ENCODE peak calls at places on chromosome 22, in four cellular contexts. J, C, N and B are unnamed samples. For H3K36me3, the result is how much of the 10 kb centered on the place peaks cover.

GRCh38 chr22:26942301-26942927 is 285.0 kb downstream of the MIAT start:
- DNase-seq in C (peak), J (no peak), N (peak), B (peak)

GRCh38 chr22:44067033-44067432 is 42.9 kb downstream of the PARVB start:
- DNase-seq in C (no peak), J (no peak), N (no peak), B (no peak)

GRCh38 chr22:19636696-19637355 is 77.5 kb upstream of the SEPTIN5 start:
- DNase-seq in N (peak), J (no peak), C (no peak), B (no peak)

GRCh38 chr22:33116846-33117547 is 58.8 kb upstream of the SYN3 start:
- DNase-seq in J (no peak), N (no peak), C (no peak), B (peak)

GRCh38 chr22:44536411-44536810 is 38.4 kb upstream of the RTL6 start:
- DNase-seq in N (no peak), J (no peak), C (no peak), B (no peak)

GRCh38 chr22:20022231-20023069 is 1.5 kb downstream of the TANGO2 start:
- DNase-seq in C (no peak), J (no peak), N (no peak), B (no peak)

GRCh38 chr22:35034963-35035362 is 31.0 kb upstream of the ISX start:
- DNase-seq in N (no peak), J (no peak), C (no peak), B (no peak)

GRCh38 chr22:17266261-17266971 is 47.2 kb upstream of the ADA2 start:
- DNase-seq in N (no peak), J (no peak), C (peak), B (no peak)

GRCh38 chr22:39471421-39472141 is 14.8 kb downstream of the MGAT3 start:
- DNase-seq in C (peak), J (peak), N (no peak), B (peak)

GRCh38 chr22:50500452-50500851 is 7.0 kb downstream of the LMF2 start:
- DNase-seq in N (no peak), J (no peak), C (no peak), B (no peak)

GRCh38 chr22:33891455-33891854 is 28.8 kb downstream of the LARGE1 start:
- DNase-seq in C (no peak), J (no peak), N (no peak), B (no peak)

GRCh38 chr22:39313258-39314001 is 6.0 kb downstream of the RPL3 start:
- DNase-seq in J (no peak), C (no peak), N (no peak), B (no peak)

GRCh38 chr22:19810381-19811141 is 44.1 kb downstream of the GNB1L start:
- DNase-seq in N (peak), C (peak), J (no peak), B (peak)

GRCh38 chr22:42834177-42834949 is 22.7 kb downstream of the ARFGAP3 start:
- DNase-seq in J (no peak), N (no peak), C (no peak), B (no peak)
- H3K36me3 ChIP-seq in J (under half), N (under half), C (under half), B (half or more)

DNA sequence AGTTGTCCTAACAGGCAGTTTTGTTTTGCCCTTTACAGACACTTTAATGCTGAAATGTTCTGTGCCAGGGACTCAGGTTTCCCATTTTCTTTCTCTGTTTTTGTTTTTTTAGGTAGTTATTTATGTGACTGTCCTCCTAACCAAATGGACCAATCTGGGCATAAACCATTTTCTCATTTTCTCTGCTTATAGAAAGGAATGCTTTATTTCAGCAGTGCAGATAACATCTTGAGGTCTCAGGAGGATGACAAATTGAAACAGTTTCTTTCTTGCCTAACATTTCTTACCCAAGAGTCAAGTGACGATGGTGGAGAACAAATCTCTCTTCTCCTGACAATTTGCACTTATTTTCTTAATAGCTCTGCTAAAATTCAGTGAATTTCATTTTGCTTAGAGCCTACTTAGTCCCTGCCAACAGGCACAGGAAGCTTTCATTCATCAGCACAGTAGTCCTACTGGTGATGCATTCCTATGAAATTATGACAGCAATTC is 350.0 kb downstream of the TTC28 start:
- DNase-seq in N (no peak), C (no peak), J (no peak), B (peak)
- H3K9ac ChIP-seq in N (peak), C (no peak), J (no peak), B (peak)

GRCh38 chr22:23283591-23284503 is 103.5 kb downstream of the BCR start:
- DNase-seq in C (no peak), J (no peak), N (no peak), B (peak)

GRCh38 chr22:23282089-23282501 is 101.8 kb downstream of the BCR start:
- DNase-seq in J (no peak), N (no peak), C (no peak), B (peak)

GRCh38 chr22:23282516-23282915 is 102.2 kb downstream of the BCR start:
- DNase-seq in C (no peak), N (no peak), J (no peak), B (no peak)

GRCh38 chr22:23281406-23282088 is 101.2 kb downstream of the BCR start:
- DNase-seq in C (peak), J (peak), N (peak), B (peak)

GRCh38 chr22:23282986-23283385 is 102.7 kb downstream of the BCR start:
- DNase-seq in J (no peak), C (no peak), N (no peak), B (no peak)
- H3K36me3 ChIP-seq in J (under half), C (under half), N (under half), B (under half)

DNA sequence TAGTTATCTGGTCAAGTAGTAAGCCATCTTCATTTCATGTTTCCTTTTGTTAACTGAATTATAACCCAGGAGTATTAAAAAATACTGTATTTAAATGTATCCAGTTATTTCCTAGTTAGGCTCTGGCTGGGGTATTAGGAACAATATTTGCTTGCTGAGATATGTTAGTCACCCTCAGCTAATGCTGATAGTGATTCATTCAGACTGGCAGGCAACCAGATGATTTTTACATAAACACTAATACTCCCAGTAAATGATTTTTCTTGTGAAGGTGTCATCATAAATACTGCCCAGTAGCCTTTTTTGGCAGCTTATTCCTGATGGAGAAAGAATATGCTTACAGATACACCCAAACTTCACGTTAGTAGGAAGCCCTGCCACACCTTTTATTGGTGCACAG is 8.1 kb downstream of the YWHAH start:
- DNase-seq in C (no peak), J (no peak), N (no peak), B (peak)
- H3K9ac ChIP-seq in C (no peak), J (no peak), N (peak), B (peak)

DNA sequence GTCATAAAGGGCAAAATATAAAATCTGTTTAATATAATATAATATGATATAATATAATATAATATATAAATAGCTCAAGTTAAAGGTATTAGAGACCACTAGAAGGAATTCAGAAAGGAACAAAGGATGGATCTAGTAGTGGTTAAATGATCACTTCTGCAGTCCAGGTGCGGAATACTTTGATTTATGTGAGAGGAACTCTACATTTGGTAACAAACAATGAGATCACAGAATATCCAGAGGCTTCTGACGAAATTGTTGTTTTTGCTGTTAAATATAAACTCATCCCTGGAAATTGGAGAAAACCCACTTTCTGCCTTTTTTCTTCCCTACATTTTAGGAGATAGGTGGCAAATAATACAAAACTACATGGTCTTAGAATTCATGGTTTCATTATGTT is 36.0 kb downstream of the ATXN10 start:
- DNase-seq in N (no peak), C (no peak), J (no peak), B (no peak)
- H3K36me3 ChIP-seq in N (half or more), C (under half), J (under half), B (under half)

GRCh38 chr22:21104126-21104691 is 58.5 kb downstream of the LRRC74B start:
- DNase-seq in N (no peak), C (no peak), J (no peak), B (no peak)

GRCh38 chr22:21101877-21102638 is 56.3 kb downstream of the LRRC74B start:
- DNase-seq in N (no peak), C (no peak), J (no peak), B (no peak)

GRCh38 chr22:21105294-21105693 is 59.5 kb downstream of the LRRC74B start:
- DNase-seq in C (no peak), N (no peak), J (no peak), B (no peak)

GRCh38 chr22:21102659-21103267 is 57.0 kb downstream of the LRRC74B start:
- DNase-seq in C (peak), N (peak), J (peak), B (peak)

GRCh38 chr22:21103633-21104032 is 57.9 kb downstream of the LRRC74B start:
- DNase-seq in C (no peak), J (no peak), N (no peak), B (no peak)
- H3K9ac ChIP-seq in C (no peak), J (no peak), N (no peak), B (no peak)

GRCh38 chr22:41766476-41766875 is 34.0 kb upstream of the CCDC134 start:
- DNase-seq in C (no peak), J (no peak), N (no peak), B (no peak)

GRCh38 chr22:41772198-41772597 is 28.3 kb upstream of the CCDC134 start:
- DNase-seq in J (no peak), N (no peak), C (no peak), B (no peak)

GRCh38 chr22:41768420-41768819 is 32.1 kb upstream of the CCDC134 start:
- DNase-seq in J (no peak), N (no peak), C (no peak), B (peak)

GRCh38 chr22:41772645-41773044 is 27.8 kb upstream of the CCDC134 start:
- DNase-seq in N (no peak), J (no peak), C (no peak), B (no peak)

GRCh38 chr22:41770715-41771452 is 29.6 kb upstream of the CCDC134 start:
- DNase-seq in J (no peak), N (no peak), C (no peak), B (no peak)
- H3K36me3 ChIP-seq in J (under half), N (under half), C (under half), B (under half)

DNA sequence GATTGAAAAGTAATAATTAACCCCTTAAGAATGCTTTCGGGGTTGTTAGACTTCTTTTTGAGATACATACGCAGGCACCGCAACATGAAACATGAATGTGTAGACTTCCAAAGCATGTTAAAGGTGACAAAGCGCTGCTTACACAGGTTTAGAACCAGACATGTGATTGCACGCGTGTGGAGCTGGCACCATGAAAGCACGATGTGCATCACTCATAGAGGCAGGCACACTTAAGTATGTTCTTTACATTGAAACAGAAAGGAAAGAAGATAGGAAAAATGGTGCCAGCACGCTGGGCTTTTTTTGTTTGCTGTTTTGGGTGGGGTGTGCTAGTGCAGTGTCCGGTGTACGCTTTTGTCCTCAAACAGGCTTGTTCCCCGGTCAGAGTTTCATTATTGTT is 83.6 kb upstream of the PPARA start:
- DNase-seq in N (no peak), J (no peak), C (no peak), B (no peak)
- H3K9ac ChIP-seq in N (peak), J (no peak), C (no peak), B (peak)

GRCh38 chr22:25779890-25780289 is 37.9 kb downstream of the MYO18B start:
- DNase-seq in C (no peak), J (no peak), N (no peak), B (no peak)

GRCh38 chr22:25779426-25779825 is 37.4 kb downstream of the MYO18B start:
- DNase-seq in J (no peak), N (no peak), C (no peak), B (no peak)

GRCh38 chr22:25782831-25783230 is 40.8 kb downstream of the MYO18B start:
- DNase-seq in C (no peak), J (no peak), N (no peak), B (no peak)

GRCh38 chr22:25781801-25782200 is 39.8 kb downstream of the MYO18B start:
- DNase-seq in C (no peak), N (no peak), J (no peak), B (no peak)

GRCh38 chr22:25780673-25781072 is 38.7 kb downstream of the MYO18B start:
- DNase-seq in N (peak), C (no peak), J (no peak), B (no peak)
- H3K36me3 ChIP-seq in N (under half), C (under half), J (under half), B (under half)

GRCh38 chr22:36413022-36413770 is 25.4 kb upstream of the MYH9 start:
- DNase-seq in J (no peak), N (no peak), C (no peak), B (no peak)

GRCh38 chr22:36409067-36409466 is 21.3 kb upstream of the MYH9 start:
- DNase-seq in C (no peak), J (no peak), N (no peak), B (no peak)

GRCh38 chr22:36406721-36407120 is 19.0 kb upstream of the MYH9 start:
- DNase-seq in J (no peak), C (no peak), N (no peak), B (no peak)

GRCh38 chr22:36411589-36412258 is 24.0 kb upstream of the MYH9 start:
- DNase-seq in N (no peak), J (peak), C (no peak), B (no peak)

DNA sequence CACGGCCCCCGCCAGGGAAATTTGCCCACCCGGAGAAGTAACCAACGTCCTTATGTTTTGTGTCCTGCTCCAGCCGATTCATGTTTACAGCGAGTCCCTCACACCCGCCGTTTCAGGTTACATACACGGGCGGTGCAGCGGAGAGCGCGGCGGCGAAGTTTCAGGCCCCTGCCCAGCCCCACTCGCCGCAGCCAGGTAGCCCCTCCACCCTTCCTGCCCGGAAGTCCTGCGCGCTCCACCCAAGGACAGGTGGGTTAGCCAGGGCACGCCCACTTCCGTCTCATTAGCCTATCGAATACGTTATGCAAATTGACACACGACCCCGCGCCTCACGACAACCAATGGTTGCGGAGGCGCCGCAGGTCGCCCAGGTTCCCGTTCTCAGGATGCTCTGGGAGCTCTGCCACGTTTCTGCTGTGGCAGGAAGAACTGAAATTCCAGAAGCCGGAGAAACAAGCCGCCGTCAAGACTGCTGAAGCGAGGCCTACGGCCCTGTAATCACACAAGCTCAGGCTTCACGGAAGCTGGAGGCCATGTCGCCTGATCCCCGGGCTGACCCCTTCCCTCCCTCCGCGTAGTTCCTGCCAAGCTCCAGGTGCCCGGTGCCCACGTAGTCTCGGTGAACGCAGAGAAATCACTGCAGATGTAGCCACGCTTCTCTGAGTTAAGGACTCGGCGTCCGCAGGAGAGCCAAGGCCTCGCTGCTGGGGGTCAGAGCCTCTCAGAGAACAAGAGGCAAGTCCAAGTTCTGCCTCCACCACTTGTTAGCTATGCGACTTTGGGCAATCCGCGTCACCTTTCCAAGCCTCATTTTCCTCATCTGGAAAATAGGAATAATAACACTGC is 22.4 kb upstream of the MYH9 start:
- DNase-seq in C (peak), J (no peak), N (no peak), B (no peak)
- H3K9ac ChIP-seq in C (no peak), J (no peak), N (no peak), B (no peak)